ENCODE peak calls at places on chromosome 1, in eight cellular contexts. S is stimulated activated CD8-positive, alpha-beta memory T cell treated with anti-CD3 and anti-CD28 coated beads, Interleukin-12 subunit alpha, Interleukin-12 subunit beta, amount 100 ng/mL, for 1 hour; F is HEK293T; M is body of pancreas; A is AML-193; Q is MM.1S; G is HS-5; P is activated CD8-positive, alpha-beta memory T cell treated with anti-CD3 and anti-CD28 coated beads, Interleukin-2, amount 50 U/mL, for 48 hours. I is an unnamed sample.

GRCh38 chr1:15734296-15734695 is 1.8 kb upstream of the SLC25A34 start:
- DNase-seq in S (no peak), F (no peak), M (no peak), A (no peak), Q (no peak), G (no peak), P (no peak), I (no peak)

GRCh38 chr1:90970208-90970607 is 51.6 kb downstream of the ZNF644 start:
- DNase-seq in S (no peak), F (no peak), M (no peak), A (no peak), Q (no peak), G (no peak), P (no peak), I (no peak)

GRCh38 chr1:15154480-15155036 is 1.0 kb downstream of the TMEM51 start:
- DNase-seq in S (no peak), F (peak; percentile 30), M (peak; percentile 71), A (no peak), Q (no peak), G (no peak), P (no peak), I (no peak)

GRCh38 chr1:208203848-208204609 is 40.2 kb downstream of the PLXNA2 start:
- DNase-seq in S (no peak), F (no peak), M (no peak), A (no peak), Q (no peak), G (no peak), P (no peak), I (no peak)

GRCh38 chr1:77468556-77468955 is 186.7 kb downstream of the AK5 start:
- DNase-seq in S (no peak), F (no peak), M (no peak), A (no peak), Q (no peak), G (no peak), P (no peak), I (no peak)

GRCh38 chr1:228004331-228004871 is 2.4 kb upstream of the WNT3A start:
- DNase-seq in S (no peak), F (peak; percentile 53), M (peak; percentile 20), A (peak; percentile 30), Q (peak; percentile 60), G (no peak), P (peak; percentile 57), I (no peak)

GRCh38 chr1:165914136-165914798 is 86.9 kb downstream of the UCK2 start:
- DNase-seq in S (peak; percentile 51), F (peak; percentile 86), M (peak; percentile 85), A (peak; percentile 48), Q (peak; percentile 80), G (no peak), P (no peak), I (peak; percentile 61)

GRCh38 chr1:111476761-111477309 is 3.1 kb downstream of the C1orf162 start:
- DNase-seq in S (peak; percentile 14), F (no peak), M (no peak), A (peak; percentile 22), Q (peak; percentile 26), G (no peak), P (no peak), I (no peak)

GRCh38 chr1:44630116-44630515 is 44.2 kb downstream of the TMEM53 start:
- DNase-seq in S (no peak), F (no peak), M (no peak), A (no peak), Q (no peak), G (no peak), P (no peak), I (no peak)

GRCh38 chr1:51249445-51249844 is 13.4 kb downstream of the RNF11 start:
- DNase-seq in S (no peak), F (no peak), M (no peak), A (no peak), Q (no peak), G (no peak), P (no peak), I (no peak)

I was measured in LoVo.